ENCODE peak calls at places on chromosome X, in nine cellular contexts. H, O, D, E, Y, J, Q, L and U are unnamed samples.

GRCh38 chrX:16839852-16840460 is 30.2 kb downstream of the RBBP7 start:
- DNase-seq in Q (no peak), Y (peak; percentile 85), E (no peak), D (peak; percentile 76), O (no peak), H (no peak), J (no peak), L (no peak), U (peak; percentile 24)

GRCh38 chrX:28595346-28595745 is 8.1 kb downstream of the IL1RAPL1 start:
- DNase-seq in D (no peak), J (no peak), Q (no peak), O (no peak), E (no peak), Y (no peak), H (no peak), L (no peak), U (no peak)

GRCh38 chrX:136711147-136711546 is 63.2 kb downstream of the CD40LG start:
- DNase-seq in Y (peak; percentile 52), H (peak; percentile 5), O (no peak), E (peak; percentile 16), L (no peak), D (peak; percentile 37), Q (no peak), J (no peak), U (peak; percentile 48)

GRCh38 chrX:24259544-24260240 is 54.2 kb downstream of the SUPT20HL2 start:
- DNase-seq in H (peak; percentile 33), E (peak; percentile 45), L (no peak), O (no peak), J (no peak), D (peak; percentile 67), Y (peak; percentile 84), Q (no peak), U (peak; percentile 56)

GRCh38 chrX:115897956-115898355 is 272.6 kb upstream of the AGTR2 start:
- DNase-seq in Q (no peak), L (no peak), E (no peak), D (no peak), Y (no peak), H (no peak), O (no peak), J (no peak), U (no peak)

GRCh38 chrX:129980043-129980442 is 2.4 kb upstream of the BCORL1 start:
- DNase-seq in L (peak; percentile 15), E (no peak), H (no peak), Y (peak; percentile 20), J (no peak), O (no peak), Q (no peak), D (no peak), U (peak; percentile 35)

GRCh38 chrX:78532363-78532762 is 126.8 kb downstream of the RTL3 start:
- DNase-seq in E (no peak), J (no peak), Y (no peak), D (no peak), Q (no peak), L (no peak), O (no peak), H (no peak), U (no peak)

GRCh38 chrX:108439434-108439883 is at the start of gene COL4A5:
- DNase-seq in O (no peak), E (peak; percentile 37), H (peak; percentile 81), J (no peak), Q (no peak), Y (peak; percentile 90), D (peak; percentile 91), L (peak; percentile 51), U (peak; percentile 23)

GRCh38 chrX:19789376-19789775 is 98.0 kb downstream of the SH3KBP1 start:
- DNase-seq in D (no peak), J (no peak), H (no peak), E (no peak), O (no peak), L (no peak), Y (no peak), Q (no peak), U (no peak)

GRCh38 chrX:96770315-96770714 is 85.7 kb downstream of the DIAPH2 start:
- DNase-seq in Q (no peak), O (no peak), H (no peak), E (peak; percentile 8), Y (peak; percentile 31), J (no peak), D (peak; percentile 9), L (no peak), U (no peak)

GRCh38 chrX:119015407-119016242 is 41.2 kb downstream of the LONRF3 start:
- DNase-seq in H (no peak), O (no peak), Y (peak; percentile 81), Q (peak; percentile 9), E (no peak), L (no peak), J (no peak), D (peak; percentile 83), U (no peak)

GRCh38 chrX:1903380-1903935 is 288.6 kb downstream of the ASMT start:
- DNase-seq in J (no peak), Y (no peak), L (no peak), H (no peak), Q (no peak), O (no peak), E (no peak), D (peak; percentile 1), U (no peak)

GRCh38 chrX:103722505-103722904 is 11.8 kb downstream of the TMEM31 start:
- DNase-seq in Y (peak; percentile 73), D (no peak), H (no peak), Q (no peak), L (no peak), E (no peak), O (no peak), J (no peak), U (no peak)

GRCh38 chrX:120205816-120206753 is 44.5 kb upstream of the ZBTB33 start:
- DNase-seq in O (no peak), D (no peak), Q (no peak), H (no peak), J (no peak), L (no peak), Y (no peak), E (no peak), U (no peak)

GRCh38 chrX:19034025-19034424 is 50.1 kb upstream of the PHKA2 start:
- DNase-seq in H (no peak), Q (no peak), O (no peak), E (no peak), J (no peak), L (no peak), Y (no peak), D (no peak), U (no peak)

GRCh38 chrX:149631293-149632165 is at the start of gene TMEM185A:
- DNase-seq in J (peak; percentile 1), H (peak; percentile 46), D (peak; percentile 64), Q (peak; percentile 67), E (peak; percentile 83), L (peak; percentile 54), O (peak; percentile 62), Y (peak; percentile 60), U (peak; percentile 44)

GRCh38 chrX:136214551-136214950 is 36.6 kb downstream of the MAP7D3 start:
- DNase-seq in H (no peak), O (no peak), E (no peak), J (no peak), Q (no peak), D (peak; percentile 89), Y (peak; percentile 88), L (no peak), U (no peak)

GRCh38 chrX:47361538-47362511 is 8.6 kb upstream of the ZNF157 start:
- DNase-seq in Q (peak; percentile 18), H (peak; percentile 90), L (peak; percentile 58), O (peak; percentile 43), E (peak; percentile 67), J (peak; percentile 89), D (peak; percentile 99), Y (peak; percentile 97), U (peak; percentile 97)

GRCh38 chrX:147958316-147958715 is 22.8 kb upstream of the FMR1NB start:
- DNase-seq in H (no peak), Q (no peak), D (no peak), L (no peak), J (no peak), O (no peak), E (no peak), Y (no peak), U (no peak)